ENCODE peak calls at places on chromosomes 4 and X, in seven cellular contexts. One of them, this sample, is unnamed.

GRCh38 chr4:143397887-143398286 is 61.2 kb downstream of the GAB1 start:
- DNase-seq in NCI-H1105: no peak
- DNase-seq in endothelial cell: no peak
- DNase-seq in putamen: no peak
- DNase-seq in skeletal muscle cell: no peak
- DNase-seq in NCI-H69: no peak
- DNase-seq in small intestine: no peak
- DNase-seq in this sample: no peak

GRCh38 chrX:153829799-153830631 is at the start of gene PDZD4:
- DNase-seq in small intestine: no peak
- DNase-seq in NCI-H1105: peak
- DNase-seq in putamen: no peak
- DNase-seq in NCI-H69: peak
- DNase-seq in skeletal muscle cell: no peak
- DNase-seq in endothelial cell: no peak
- DNase-seq in this sample: peak

GRCh38 chr4:1164956-1165545 is 7.3 kb downstream of the SPON2 start:
- DNase-seq in NCI-H1105: no peak
- DNase-seq in skeletal muscle cell: no peak
- DNase-seq in small intestine: no peak
- DNase-seq in NCI-H69: no peak
- DNase-seq in endothelial cell: no peak
- DNase-seq in putamen: no peak
- DNase-seq in this sample: no peak

GRCh38 chrX:107485019-107485418 is 35.6 kb downstream of the FRMPD3 start:
- DNase-seq in NCI-H69: peak
- DNase-seq in NCI-H1105: no peak
- DNase-seq in endothelial cell: no peak
- DNase-seq in skeletal muscle cell: no peak
- DNase-seq in small intestine: no peak
- DNase-seq in putamen: no peak
- DNase-seq in this sample: peak

GRCh38 chr4:189548484-189549160 is 392.1 kb upstream of the FRG1 start:
- DNase-seq in skeletal muscle cell: no peak
- DNase-seq in putamen: no peak
- DNase-seq in endothelial cell: no peak
- DNase-seq in NCI-H69: no peak
- DNase-seq in small intestine: no peak
- DNase-seq in NCI-H1105: no peak
- DNase-seq in this sample: peak

GRCh38 chr4:47145630-47146029 is 114.3 kb downstream of the GABRB1 start:
- DNase-seq in skeletal muscle cell: peak
- DNase-seq in endothelial cell: no peak
- DNase-seq in NCI-H69: no peak
- DNase-seq in putamen: peak
- DNase-seq in NCI-H1105: no peak
- DNase-seq in small intestine: no peak
- DNase-seq in this sample: peak

GRCh38 chrX:131677655-131678628 is 134.1 kb downstream of the OR13H1 start:
- DNase-seq in NCI-H69: peak
- DNase-seq in skeletal muscle cell: no peak
- DNase-seq in NCI-H1105: peak
- DNase-seq in putamen: peak
- DNase-seq in small intestine: peak
- DNase-seq in endothelial cell: peak
- DNase-seq in this sample: peak

GRCh38 chrX:68568136-68568535 is 69.3 kb downstream of the YIPF6 start:
- DNase-seq in skeletal muscle cell: no peak
- DNase-seq in endothelial cell: no peak
- DNase-seq in NCI-H1105: no peak
- DNase-seq in putamen: no peak
- DNase-seq in small intestine: no peak
- DNase-seq in NCI-H69: no peak
- DNase-seq in this sample: no peak

GRCh38 chr4:4859799-4860380 is 425 bp downstream of the MSX1 start:
- DNase-seq in NCI-H69: peak
- DNase-seq in skeletal muscle cell: no peak
- DNase-seq in small intestine: no peak
- DNase-seq in NCI-H1105: no peak
- DNase-seq in endothelial cell: peak
- DNase-seq in putamen: no peak
- DNase-seq in this sample: peak

GRCh38 chr4:168451744-168452394 is 28.4 kb downstream of the DDX60L start:
- DNase-seq in NCI-H69: peak
- DNase-seq in putamen: no peak
- DNase-seq in small intestine: peak
- DNase-seq in skeletal muscle cell: peak
- DNase-seq in endothelial cell: no peak
- DNase-seq in NCI-H1105: no peak
- DNase-seq in this sample: no peak

GRCh38 chrX:153470411-153471363 is at the start of gene HAUS7:
- DNase-seq in NCI-H1105: peak
- DNase-seq in skeletal muscle cell: peak
- DNase-seq in small intestine: peak
- DNase-seq in endothelial cell: peak
- DNase-seq in NCI-H69: peak
- DNase-seq in putamen: peak
- DNase-seq in this sample: peak

GRCh38 chr4:26802790-26803189 is 57.9 kb upstream of the STIM2 start:
- DNase-seq in small intestine: no peak
- DNase-seq in NCI-H69: no peak
- DNase-seq in putamen: no peak
- DNase-seq in skeletal muscle cell: no peak
- DNase-seq in NCI-H1105: no peak
- DNase-seq in endothelial cell: no peak
- DNase-seq in this sample: no peak

GRCh38 chr4:10075158-10075863 is 41.3 kb downstream of the WDR1 start:
- DNase-seq in putamen: no peak
- DNase-seq in endothelial cell: no peak
- DNase-seq in NCI-H1105: no peak
- DNase-seq in NCI-H69: no peak
- DNase-seq in small intestine: no peak
- DNase-seq in skeletal muscle cell: no peak
- DNase-seq in this sample: no peak

GRCh38 chr4:23856630-23857029 is 33.2 kb downstream of the PPARGC1A start:
- DNase-seq in skeletal muscle cell: no peak
- DNase-seq in small intestine: peak
- DNase-seq in putamen: no peak
- DNase-seq in NCI-H1105: no peak
- DNase-seq in endothelial cell: no peak
- DNase-seq in NCI-H69: peak
- DNase-seq in this sample: no peak

GRCh38 chr4:147648656-147649055 is 31.5 kb downstream of the TMEM184C start:
- DNase-seq in putamen: no peak
- DNase-seq in endothelial cell: no peak
- DNase-seq in NCI-H69: no peak
- DNase-seq in skeletal muscle cell: no peak
- DNase-seq in small intestine: no peak
- DNase-seq in NCI-H1105: no peak
- DNase-seq in this sample: no peak

GRCh38 chr4:186260504-186261448 is 5.2 kb upstream of the F11 start:
- DNase-seq in small intestine: peak
- DNase-seq in endothelial cell: no peak
- DNase-seq in NCI-H69: no peak
- DNase-seq in putamen: no peak
- DNase-seq in NCI-H1105: no peak
- DNase-seq in skeletal muscle cell: no peak
- DNase-seq in this sample: no peak

GRCh38 chr4:14719053-14719452 is 283.2 kb upstream of the CPEB2 start:
- DNase-seq in small intestine: no peak
- DNase-seq in skeletal muscle cell: peak
- DNase-seq in putamen: no peak
- DNase-seq in NCI-H69: peak
- DNase-seq in endothelial cell: no peak
- DNase-seq in NCI-H1105: no peak
- DNase-seq in this sample: no peak

GRCh38 chr4:111718763-111719537 is 426.3 kb upstream of the FAM241A start:
- DNase-seq in skeletal muscle cell: no peak
- DNase-seq in endothelial cell: no peak
- DNase-seq in putamen: no peak
- DNase-seq in NCI-H69: peak
- DNase-seq in NCI-H1105: no peak
- DNase-seq in small intestine: no peak
- DNase-seq in this sample: no peak

GRCh38 chr4:80035336-80035735 is 37.7 kb downstream of the ANTXR2 start:
- DNase-seq in NCI-H69: peak
- DNase-seq in small intestine: peak
- DNase-seq in putamen: no peak
- DNase-seq in NCI-H1105: no peak
- DNase-seq in endothelial cell: peak
- DNase-seq in skeletal muscle cell: no peak
- DNase-seq in this sample: no peak

GRCh38 chr4:25743971-25744370 is 88.3 kb downstream of the SLC34A2 start:
- DNase-seq in NCI-H1105: no peak
- DNase-seq in small intestine: no peak
- DNase-seq in putamen: no peak
- DNase-seq in NCI-H69: no peak
- DNase-seq in skeletal muscle cell: no peak
- DNase-seq in endothelial cell: no peak
- DNase-seq in this sample: no peak

GRCh38 chr4:182179751-182180150 is 63.5 kb upstream of the TENM3 start:
- DNase-seq in skeletal muscle cell: no peak
- DNase-seq in small intestine: no peak
- DNase-seq in NCI-H69: peak
- DNase-seq in endothelial cell: no peak
- DNase-seq in NCI-H1105: no peak
- DNase-seq in putamen: no peak
- DNase-seq in this sample: no peak

GRCh38 chrX:48864210-48864609 is 28.8 kb upstream of the PCSK1N start:
- DNase-seq in NCI-H69: no peak
- DNase-seq in endothelial cell: no peak
- DNase-seq in skeletal muscle cell: no peak
- DNase-seq in small intestine: no peak
- DNase-seq in putamen: no peak
- DNase-seq in NCI-H1105: no peak
- DNase-seq in this sample: no peak

GRCh38 chr4:82780398-82781231 is 18.0 kb downstream of the SCD5 start:
- DNase-seq in NCI-H1105: peak
- DNase-seq in skeletal muscle cell: peak
- DNase-seq in small intestine: peak
- DNase-seq in endothelial cell: no peak
- DNase-seq in NCI-H69: peak
- DNase-seq in putamen: no peak
- DNase-seq in this sample: peak

GRCh38 chr4:42151568-42152506 is 618 bp downstream of the BEND4 start:
- DNase-seq in NCI-H69: peak
- DNase-seq in small intestine: no peak
- DNase-seq in putamen: no peak
- DNase-seq in endothelial cell: peak
- DNase-seq in NCI-H1105: peak
- DNase-seq in skeletal muscle cell: no peak
- DNase-seq in this sample: peak

GRCh38 chr4:81555489-81555888 is 83.8 kb upstream of the RASGEF1B start:
- DNase-seq in NCI-H69: no peak
- DNase-seq in putamen: no peak
- DNase-seq in endothelial cell: no peak
- DNase-seq in small intestine: peak
- DNase-seq in skeletal muscle cell: no peak
- DNase-seq in NCI-H1105: no peak
- DNase-seq in this sample: no peak

GRCh38 chr4:183746305-183747229 is 87.5 kb downstream of the TRAPPC11 start:
- DNase-seq in putamen: no peak
- DNase-seq in skeletal muscle cell: peak
- DNase-seq in endothelial cell: no peak
- DNase-seq in NCI-H69: no peak
- DNase-seq in small intestine: no peak
- DNase-seq in NCI-H1105: no peak
- DNase-seq in this sample: no peak

GRCh38 chr4:167219090-167219489 is 15.2 kb downstream of the SPOCK3 start:
- DNase-seq in NCI-H69: peak
- DNase-seq in putamen: no peak
- DNase-seq in endothelial cell: no peak
- DNase-seq in skeletal muscle cell: no peak
- DNase-seq in small intestine: no peak
- DNase-seq in NCI-H1105: peak
- DNase-seq in this sample: peak

GRCh38 chrX:8191022-8191421 is 20.0 kb upstream of the VCX2 start:
- DNase-seq in NCI-H1105: no peak
- DNase-seq in skeletal muscle cell: no peak
- DNase-seq in endothelial cell: no peak
- DNase-seq in NCI-H69: peak
- DNase-seq in putamen: no peak
- DNase-seq in small intestine: no peak
- DNase-seq in this sample: peak

GRCh38 chrX:137032378-137032694 is 1.5 kb downstream of the GPR101 start:
- DNase-seq in putamen: no peak
- DNase-seq in skeletal muscle cell: no peak
- DNase-seq in NCI-H69: peak
- DNase-seq in small intestine: no peak
- DNase-seq in NCI-H1105: no peak
- DNase-seq in endothelial cell: no peak
- DNase-seq in this sample: no peak

GRCh38 chr4:9921326-9921725 is 100.0 kb downstream of the SLC2A9 start:
- DNase-seq in putamen: no peak
- DNase-seq in small intestine: no peak
- DNase-seq in NCI-H1105: no peak
- DNase-seq in endothelial cell: no peak
- DNase-seq in skeletal muscle cell: no peak
- DNase-seq in NCI-H69: no peak
- DNase-seq in this sample: no peak

GRCh38 chrX:27915617-27916016 is 65.6 kb downstream of the DCAF8L1 start:
- DNase-seq in endothelial cell: no peak
- DNase-seq in NCI-H1105: no peak
- DNase-seq in skeletal muscle cell: no peak
- DNase-seq in NCI-H69: no peak
- DNase-seq in small intestine: peak
- DNase-seq in putamen: no peak
- DNase-seq in this sample: peak

GRCh38 chr4:174305961-174306360 is 22.2 kb downstream of the CEP44 start:
- DNase-seq in endothelial cell: no peak
- DNase-seq in NCI-H1105: no peak
- DNase-seq in putamen: no peak
- DNase-seq in skeletal muscle cell: no peak
- DNase-seq in NCI-H69: no peak
- DNase-seq in small intestine: no peak
- DNase-seq in this sample: no peak

GRCh38 chr4:132502096-132502552 is 647.0 kb upstream of the PCDH10 start:
- DNase-seq in skeletal muscle cell: no peak
- DNase-seq in endothelial cell: no peak
- DNase-seq in putamen: peak
- DNase-seq in small intestine: no peak
- DNase-seq in NCI-H69: no peak
- DNase-seq in NCI-H1105: no peak
- DNase-seq in this sample: no peak

GRCh38 chr4:84596826-84597225 is 13.9 kb downstream of the CDS1 start:
- DNase-seq in NCI-H69: peak
- DNase-seq in small intestine: peak
- DNase-seq in NCI-H1105: no peak
- DNase-seq in putamen: no peak
- DNase-seq in endothelial cell: no peak
- DNase-seq in skeletal muscle cell: no peak
- DNase-seq in this sample: no peak

GRCh38 chrX:2548731-2549423 is 48.1 kb upstream of the DHRSX start:
- DNase-seq in small intestine: no peak
- DNase-seq in NCI-H1105: no peak
- DNase-seq in skeletal muscle cell: no peak
- DNase-seq in endothelial cell: no peak
- DNase-seq in putamen: no peak
- DNase-seq in NCI-H69: peak
- DNase-seq in this sample: peak

This sample was measured in left kidney.